ENCODE peak calls at places on chromosomes 13 and 19, in eight cellular contexts. H, K, X, V, P, E, D and Z are unnamed samples.

GRCh38 chr13:102591988-102592781 is 4.6 kb upstream of the TPP2 start:
- DNase-seq in H (peak), K (peak), X (peak), V (peak), P (peak), E (peak), D (peak), Z (peak)

GRCh38 chr19:58538257-58539168 is 5.4 kb upstream of the TRIM28 start:
- DNase-seq in H (no peak), K (no peak), X (peak), V (peak), P (peak), E (no peak), D (peak), Z (no peak)

GRCh38 chr19:16015805-16016173 is 60.5 kb upstream of the TPM4 start:
- DNase-seq in H (no peak), K (peak), X (no peak), V (no peak), P (peak), E (no peak), D (no peak), Z (no peak)

GRCh38 chr13:44259045-44260042 is 114.3 kb upstream of the SERP2 start:
- DNase-seq in H (peak), K (peak), X (no peak), V (no peak), P (peak), E (no peak), D (no peak), Z (peak)

GRCh38 chr19:28694812-28695211 is 518.1 kb downstream of the UQCRFS1 start:
- DNase-seq in H (no peak), K (no peak), X (no peak), V (no peak), P (no peak), E (no peak), D (peak), Z (no peak)

GRCh38 chr19:13007292-13008045 is 12.2 kb downstream of the NFIX start:
- DNase-seq in H (no peak), K (peak), X (no peak), V (no peak), P (no peak), E (no peak), D (no peak), Z (no peak)

GRCh38 chr13:35714096-35714495 is 237.6 kb upstream of the MAB21L1 start:
- DNase-seq in H (no peak), K (no peak), X (no peak), V (no peak), P (no peak), E (no peak), D (peak), Z (no peak)

GRCh38 chr13:101570410-101570809 is 117.9 kb downstream of the ITGBL1 start:
- DNase-seq in H (peak), K (no peak), X (no peak), V (no peak), P (no peak), E (peak), D (no peak), Z (no peak)

GRCh38 chr13:91381371-91381770 is 17.1 kb upstream of the GPC5 start:
- DNase-seq in H (no peak), K (no peak), X (no peak), V (no peak), P (no peak), E (peak), D (no peak), Z (no peak)

GRCh38 chr13:45092668-45093067 is 27.6 kb upstream of the GTF2F2 start:
- DNase-seq in H (peak), K (no peak), X (no peak), V (no peak), P (no peak), E (no peak), D (no peak), Z (no peak)